ENCODE peak calls at places on chromosomes 13 and 19, in eight cellular contexts. Y is cardiac muscle cell, G is upper lobe of right lung, S is GM20000, I is A549, C is DND-41, R is GM23338, Q is thoracic aorta. W is an unnamed sample.

GRCh38 chr13:109611912-109612691 is 174.3 kb downstream of the IRS2 start:
- DNase-seq in I (no peak), S (no peak), R (no peak), G (no peak), Y (no peak), C (no peak), Q (no peak), W (no peak)

GRCh38 chr19:18273566-18274302 is 518 bp downstream of the IQCN start:
- DNase-seq in R (no peak), S (no peak), Q (no peak), I (no peak), C (no peak), Y (no peak), G (no peak), W (no peak)

GRCh38 chr13:37534181-37534580 is 64.4 kb downstream of the POSTN start:
- DNase-seq in Q (no peak), I (no peak), R (no peak), G (no peak), Y (peak; percentile 7), S (no peak), C (no peak), W (no peak)

GRCh38 chr13:21033866-21034601 is 27.4 kb downstream of the LATS2 start:
- DNase-seq in Y (peak; percentile 21), I (no peak), R (no peak), Q (no peak), G (no peak), S (no peak), C (no peak), W (no peak)

GRCh38 chr19:34482380-34483250 is 1.1 kb downstream of the WTIP start:
- DNase-seq in R (peak; percentile 65), S (no peak), G (no peak), I (peak; percentile 64), C (no peak), Y (peak; percentile 54), Q (no peak), W (peak; percentile 11)

GRCh38 chr19:45444318-45445041 is 20.8 kb upstream of the ERCC1 start:
- DNase-seq in Y (peak; percentile 94), I (peak; percentile 92), R (peak; percentile 95), S (peak; percentile 96), C (no peak), Q (peak; percentile 83), G (peak; percentile 98), W (peak; percentile 83)

GRCh38 chr13:37338721-37339120 is 233.3 kb upstream of the CSNK1A1L start:
- DNase-seq in C (no peak), R (no peak), Q (no peak), Y (peak; percentile 5), G (no peak), I (no peak), S (no peak), W (no peak)

GRCh38 chr13:109479991-109480696 is 306.2 kb downstream of the IRS2 start:
- DNase-seq in Q (peak; percentile 17), R (no peak), S (no peak), C (no peak), G (no peak), I (no peak), Y (peak; percentile 69), W (no peak)

GRCh38 chr13:44050450-44051063 is 170.9 kb downstream of the LACC1 start:
- DNase-seq in Y (peak; percentile 54), C (no peak), R (peak; percentile 30), G (no peak), Q (no peak), I (peak; percentile 38), S (peak; percentile 17), W (no peak)

GRCh38 chr13:23723463-23723862 is 153.3 kb downstream of the TNFRSF19 start:
- DNase-seq in I (no peak), C (no peak), G (no peak), R (no peak), Q (no peak), Y (peak; percentile 53), S (no peak), W (no peak)

GRCh38 chr13:34462843-34463242 is 479.2 kb upstream of the NBEA start:
- DNase-seq in Q (no peak), C (no peak), R (no peak), I (peak; percentile 72), G (no peak), S (no peak), Y (peak; percentile 38), W (no peak)

GRCh38 chr13:47572375-47572774 is 428.7 kb downstream of the SUCLA2 start:
- DNase-seq in R (no peak), C (no peak), I (no peak), Y (no peak), Q (no peak), S (no peak), G (no peak), W (no peak)

GRCh38 chr13:23701646-23702045 is 131.4 kb downstream of the TNFRSF19 start:
- DNase-seq in G (no peak), I (no peak), C (no peak), Q (no peak), S (no peak), Y (peak; percentile 99), R (no peak), W (no peak)

GRCh38 chr19:32336259-32337111 is 8.9 kb upstream of the ZNF507 start:
- DNase-seq in R (no peak), I (peak; percentile 58), G (no peak), S (no peak), Y (peak; percentile 88), Q (no peak), C (no peak), W (no peak)

GRCh38 chr19:35959040-35959967 is 23.1 kb downstream of the LRFN3 start:
- DNase-seq in C (no peak), R (peak; percentile 57), G (peak; percentile 88), I (no peak), Q (no peak), S (peak; percentile 69), Y (no peak), W (peak; percentile 79)
- TF ChIP-seq CTCF in C (no peak), R (peak; percentile 25), G (peak; percentile 45), I (peak; percentile 43), Q (no peak), S (peak; percentile 38), Y (peak; percentile 36), W (peak; percentile 73)

GRCh38 chr13:88764103-88764502 is 1092.9 kb downstream of the SLITRK5 start:
- DNase-seq in R (peak; percentile 83), Y (no peak), S (no peak), Q (no peak), I (no peak), C (no peak), G (no peak), W (no peak)

GRCh38 chr13:88761145-88761544 is 1090.0 kb downstream of the SLITRK5 start:
- DNase-seq in S (no peak), C (no peak), Y (no peak), R (peak; percentile 45), I (no peak), Q (no peak), G (no peak), W (no peak)
- TF ChIP-seq CTCF in S (no peak), C (no peak), Y (no peak), R (peak; percentile 32), I (no peak), Q (no peak), G (no peak), W (no peak)

DNA sequence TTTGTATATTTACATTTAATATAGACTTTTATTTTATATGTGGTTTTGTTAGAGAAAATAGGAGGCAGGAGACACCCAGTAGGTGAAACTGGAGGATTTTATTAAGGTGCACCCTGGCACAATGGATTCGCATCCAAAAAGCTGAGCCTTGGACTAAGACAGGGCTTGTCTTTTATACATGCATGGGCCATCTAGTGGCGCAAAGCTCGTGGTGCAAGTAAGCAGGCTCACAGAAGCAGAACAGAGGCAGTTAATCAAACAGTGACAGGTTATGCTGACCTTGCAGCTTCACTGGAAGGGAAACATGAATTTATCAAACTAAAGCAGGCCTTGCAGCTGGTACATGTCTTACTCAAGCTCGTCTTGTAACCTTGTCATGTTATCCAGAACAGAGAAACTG is 58.8 kb upstream of the ZNF681 start:
- DNase-seq in R (peak; percentile 84), Q (no peak), G (no peak), I (peak; percentile 52), C (peak; percentile 40), S (peak; percentile 24), Y (peak; percentile 10), W (peak; percentile 73)
- TF ChIP-seq CTCF in R (peak; percentile 64), Q (no peak), G (peak; percentile 29), I (no peak), C (peak; percentile 60), S (peak; percentile 36), Y (peak; percentile 31), W (peak; percentile 32)

GRCh38 chr13:50615234-50615633 is 228.3 kb downstream of the DLEU7 start:
- DNase-seq in Y (no peak), C (no peak), Q (no peak), R (no peak), G (no peak), I (no peak), S (no peak), W (no peak)

GRCh38 chr13:50613356-50613831 is 230.1 kb downstream of the DLEU7 start:
- DNase-seq in I (no peak), Q (no peak), Y (peak; percentile 42), G (no peak), S (no peak), R (no peak), C (no peak), W (no peak)

GRCh38 chr13:50618206-50618605 is 225.3 kb downstream of the DLEU7 start:
- DNase-seq in S (no peak), Q (no peak), R (no peak), C (no peak), Y (no peak), I (no peak), G (no peak), W (no peak)

GRCh38 chr13:50617134-50617721 is 226.3 kb downstream of the DLEU7 start:
- DNase-seq in Y (peak; percentile 80), I (peak; percentile 21), G (no peak), Q (no peak), S (no peak), R (no peak), C (no peak), W (no peak)

GRCh38 chr13:50616101-50616500 is 227.4 kb downstream of the DLEU7 start:
- DNase-seq in R (no peak), C (no peak), Q (no peak), Y (peak; percentile 24), I (no peak), S (no peak), G (no peak), W (no peak)
- TF ChIP-seq CTCF in R (no peak), C (peak; percentile 25), Q (no peak), Y (no peak), I (no peak), S (no peak), G (no peak), W (no peak)

GRCh38 chr19:57103573-57104277 is 16.1 kb upstream of the USP29 start:
- DNase-seq in R (peak; percentile 83), I (peak; percentile 59), Q (peak; percentile 2), C (peak; percentile 80), S (peak; percentile 76), G (no peak), Y (peak; percentile 82), W (peak; percentile 79)

GRCh38 chr19:57096640-57097361 is 23.0 kb upstream of the USP29 start:
- DNase-seq in Y (peak; percentile 10), C (no peak), R (no peak), G (no peak), I (no peak), Q (no peak), S (no peak), W (no peak)

GRCh38 chr19:57099199-57099661 is 20.6 kb upstream of the USP29 start:
- DNase-seq in C (peak; percentile 36), Q (no peak), Y (peak; percentile 70), G (peak; percentile 82), R (peak; percentile 74), I (peak; percentile 42), S (peak; percentile 60), W (peak; percentile 79)
- TF ChIP-seq CTCF in C (peak; percentile 88), Q (peak; percentile 75), Y (peak; percentile 79), G (peak; percentile 89), R (peak; percentile 78), I (peak; percentile 12), S (peak; percentile 72), W (peak; percentile 96)